ENCODE peak calls at places on chromosomes 7 and 10, in eight cellular contexts. One of them, this sample, is unnamed.

GRCh38 chr7:47648301-47648900 is 66.5 kb upstream of the TNS3 start:
- DNase-seq in HTR-8/SVneo: peak
- DNase-seq in brain pericyte: peak
- DNase-seq in iris pigment epithelial cell: peak
- DNase-seq in AG09309: no peak
- DNase-seq in foreskin melanocyte: no peak
- DNase-seq in T-helper 1 cell: no peak
- DNase-seq in renal cortical epithelial cell: no peak
- DNase-seq in this sample: no peak

GRCh38 chr10:127963136-127963535 is 56.2 kb downstream of the PTPRE start:
- DNase-seq in HTR-8/SVneo: no peak
- DNase-seq in brain pericyte: no peak
- DNase-seq in iris pigment epithelial cell: no peak
- DNase-seq in AG09309: no peak
- DNase-seq in foreskin melanocyte: no peak
- DNase-seq in T-helper 1 cell: no peak
- DNase-seq in renal cortical epithelial cell: no peak
- DNase-seq in this sample: no peak

GRCh38 chr10:688621-689426 is 644 bp downstream of the DIP2C start:
- DNase-seq in HTR-8/SVneo: no peak
- DNase-seq in brain pericyte: no peak
- DNase-seq in iris pigment epithelial cell: peak
- DNase-seq in AG09309: no peak
- DNase-seq in foreskin melanocyte: peak
- DNase-seq in T-helper 1 cell: no peak
- DNase-seq in renal cortical epithelial cell: no peak
- DNase-seq in this sample: no peak

GRCh38 chr10:119538632-119539358 is 3.7 kb downstream of the RGS10 start:
- DNase-seq in HTR-8/SVneo: no peak
- DNase-seq in brain pericyte: no peak
- DNase-seq in iris pigment epithelial cell: no peak
- DNase-seq in AG09309: no peak
- DNase-seq in foreskin melanocyte: no peak
- DNase-seq in T-helper 1 cell: no peak
- DNase-seq in renal cortical epithelial cell: no peak
- DNase-seq in this sample: no peak

GRCh38 chr7:66952343-66953043 is 31.5 kb downstream of the TMEM248 start:
- DNase-seq in HTR-8/SVneo: peak
- DNase-seq in brain pericyte: no peak
- DNase-seq in iris pigment epithelial cell: peak
- DNase-seq in AG09309: no peak
- DNase-seq in foreskin melanocyte: no peak
- DNase-seq in T-helper 1 cell: no peak
- DNase-seq in renal cortical epithelial cell: peak
- DNase-seq in this sample: peak

GRCh38 chr10:112175409-112175808 is 8.2 kb downstream of the GPAM start:
- DNase-seq in HTR-8/SVneo: no peak
- DNase-seq in brain pericyte: no peak
- DNase-seq in iris pigment epithelial cell: no peak
- DNase-seq in AG09309: no peak
- DNase-seq in foreskin melanocyte: no peak
- DNase-seq in T-helper 1 cell: no peak
- DNase-seq in renal cortical epithelial cell: no peak
- DNase-seq in this sample: no peak

GRCh38 chr7:80922254-80923049 is 3.6 kb upstream of the SEMA3C start:
- DNase-seq in HTR-8/SVneo: no peak
- DNase-seq in brain pericyte: no peak
- DNase-seq in iris pigment epithelial cell: no peak
- DNase-seq in AG09309: no peak
- DNase-seq in foreskin melanocyte: no peak
- DNase-seq in T-helper 1 cell: no peak
- DNase-seq in renal cortical epithelial cell: no peak
- DNase-seq in this sample: peak

GRCh38 chr7:111796671-111797070 is 234.4 kb upstream of the IMMP2L start:
- DNase-seq in HTR-8/SVneo: no peak
- DNase-seq in brain pericyte: no peak
- DNase-seq in iris pigment epithelial cell: peak
- DNase-seq in AG09309: no peak
- DNase-seq in foreskin melanocyte: peak
- DNase-seq in T-helper 1 cell: no peak
- DNase-seq in renal cortical epithelial cell: no peak
- DNase-seq in this sample: no peak

GRCh38 chr10:35447693-35448407 is 111.5 kb downstream of the CCNY start:
- DNase-seq in HTR-8/SVneo: peak
- DNase-seq in brain pericyte: no peak
- DNase-seq in iris pigment epithelial cell: peak
- DNase-seq in AG09309: peak
- DNase-seq in foreskin melanocyte: no peak
- DNase-seq in T-helper 1 cell: no peak
- DNase-seq in renal cortical epithelial cell: peak
- DNase-seq in this sample: peak

GRCh38 chr7:113142385-113143119 is 24.2 kb upstream of the SMIM30 start:
- DNase-seq in HTR-8/SVneo: no peak
- DNase-seq in brain pericyte: no peak
- DNase-seq in iris pigment epithelial cell: no peak
- DNase-seq in AG09309: no peak
- DNase-seq in foreskin melanocyte: no peak
- DNase-seq in T-helper 1 cell: no peak
- DNase-seq in renal cortical epithelial cell: no peak
- DNase-seq in this sample: no peak

GRCh38 chr10:114404171-114405010 is at the start of gene AFAP1L2:
- DNase-seq in HTR-8/SVneo: no peak
- DNase-seq in brain pericyte: no peak
- DNase-seq in iris pigment epithelial cell: no peak
- DNase-seq in AG09309: no peak
- DNase-seq in foreskin melanocyte: no peak
- DNase-seq in T-helper 1 cell: no peak
- DNase-seq in renal cortical epithelial cell: no peak
- DNase-seq in this sample: no peak

GRCh38 chr10:51311232-51311631 is 236.9 kb downstream of the PRKG1 start:
- DNase-seq in HTR-8/SVneo: no peak
- DNase-seq in brain pericyte: no peak
- DNase-seq in iris pigment epithelial cell: no peak
- DNase-seq in AG09309: no peak
- DNase-seq in foreskin melanocyte: peak
- DNase-seq in T-helper 1 cell: no peak
- DNase-seq in renal cortical epithelial cell: no peak
- DNase-seq in this sample: no peak

GRCh38 chr10:18238875-18239485 is 98.8 kb downstream of the CACNB2 start:
- DNase-seq in HTR-8/SVneo: peak
- DNase-seq in brain pericyte: no peak
- DNase-seq in iris pigment epithelial cell: peak
- DNase-seq in AG09309: no peak
- DNase-seq in foreskin melanocyte: peak
- DNase-seq in T-helper 1 cell: no peak
- DNase-seq in renal cortical epithelial cell: peak
- DNase-seq in this sample: no peak

GRCh38 chr7:75688200-75689136 is 50.3 kb downstream of the HIP1 start:
- DNase-seq in HTR-8/SVneo: no peak
- DNase-seq in brain pericyte: no peak
- DNase-seq in iris pigment epithelial cell: no peak
- DNase-seq in AG09309: no peak
- DNase-seq in foreskin melanocyte: no peak
- DNase-seq in T-helper 1 cell: no peak
- DNase-seq in renal cortical epithelial cell: no peak
- DNase-seq in this sample: no peak

GRCh38 chr7:31134246-31135188 is 82.4 kb downstream of the ADCYAP1R1 start:
- DNase-seq in HTR-8/SVneo: peak
- DNase-seq in brain pericyte: no peak
- DNase-seq in iris pigment epithelial cell: peak
- DNase-seq in AG09309: peak
- DNase-seq in foreskin melanocyte: peak
- DNase-seq in T-helper 1 cell: no peak
- DNase-seq in renal cortical epithelial cell: peak
- DNase-seq in this sample: peak

GRCh38 chr7:157438121-157439025 is 101.6 kb downstream of the DNAJB6 start:
- DNase-seq in HTR-8/SVneo: no peak
- DNase-seq in brain pericyte: no peak
- DNase-seq in iris pigment epithelial cell: no peak
- DNase-seq in AG09309: no peak
- DNase-seq in foreskin melanocyte: no peak
- DNase-seq in T-helper 1 cell: no peak
- DNase-seq in renal cortical epithelial cell: no peak
- DNase-seq in this sample: no peak

GRCh38 chr7:87058739-87059524 is 522 bp downstream of the ELAPOR2 start:
- DNase-seq in HTR-8/SVneo: peak
- DNase-seq in brain pericyte: no peak
- DNase-seq in iris pigment epithelial cell: peak
- DNase-seq in AG09309: no peak
- DNase-seq in foreskin melanocyte: no peak
- DNase-seq in T-helper 1 cell: peak
- DNase-seq in renal cortical epithelial cell: no peak
- DNase-seq in this sample: no peak

GRCh38 chr7:104700336-104700735 is 313.7 kb upstream of the KMT2E start:
- DNase-seq in HTR-8/SVneo: no peak
- DNase-seq in brain pericyte: no peak
- DNase-seq in iris pigment epithelial cell: no peak
- DNase-seq in AG09309: no peak
- DNase-seq in foreskin melanocyte: peak
- DNase-seq in T-helper 1 cell: no peak
- DNase-seq in renal cortical epithelial cell: no peak
- DNase-seq in this sample: no peak

GRCh38 chr10:125002044-125002422 is 60.1 kb downstream of the ZRANB1 start:
- DNase-seq in HTR-8/SVneo: no peak
- DNase-seq in brain pericyte: no peak
- DNase-seq in iris pigment epithelial cell: no peak
- DNase-seq in AG09309: no peak
- DNase-seq in foreskin melanocyte: no peak
- DNase-seq in T-helper 1 cell: no peak
- DNase-seq in renal cortical epithelial cell: no peak
- DNase-seq in this sample: no peak

GRCh38 chr7:138784692-138785091 is 13.1 kb upstream of the TMEM213 start:
- DNase-seq in HTR-8/SVneo: no peak
- DNase-seq in brain pericyte: no peak
- DNase-seq in iris pigment epithelial cell: peak
- DNase-seq in AG09309: no peak
- DNase-seq in foreskin melanocyte: peak
- DNase-seq in T-helper 1 cell: no peak
- DNase-seq in renal cortical epithelial cell: peak
- DNase-seq in this sample: no peak

GRCh38 chr7:16492513-16493062 is 27.1 kb upstream of the SOSTDC1 start:
- DNase-seq in HTR-8/SVneo: no peak
- DNase-seq in brain pericyte: peak
- DNase-seq in iris pigment epithelial cell: peak
- DNase-seq in AG09309: no peak
- DNase-seq in foreskin melanocyte: no peak
- DNase-seq in T-helper 1 cell: no peak
- DNase-seq in renal cortical epithelial cell: peak
- DNase-seq in this sample: no peak

GRCh38 chr7:73373741-73374140 is 45.8 kb downstream of the FKBP6 start:
- DNase-seq in HTR-8/SVneo: no peak
- DNase-seq in brain pericyte: no peak
- DNase-seq in iris pigment epithelial cell: no peak
- DNase-seq in AG09309: no peak
- DNase-seq in foreskin melanocyte: no peak
- DNase-seq in T-helper 1 cell: no peak
- DNase-seq in renal cortical epithelial cell: no peak
- DNase-seq in this sample: no peak

GRCh38 chr10:103367379-103367781 is 396 bp upstream of the TAF5 start:
- DNase-seq in HTR-8/SVneo: no peak
- DNase-seq in brain pericyte: no peak
- DNase-seq in iris pigment epithelial cell: no peak
- DNase-seq in AG09309: no peak
- DNase-seq in foreskin melanocyte: no peak
- DNase-seq in T-helper 1 cell: no peak
- DNase-seq in renal cortical epithelial cell: no peak
- DNase-seq in this sample: no peak

GRCh38 chr7:111867348-111867931 is 305.1 kb upstream of the IMMP2L start:
- DNase-seq in HTR-8/SVneo: no peak
- DNase-seq in brain pericyte: no peak
- DNase-seq in iris pigment epithelial cell: peak
- DNase-seq in AG09309: no peak
- DNase-seq in foreskin melanocyte: no peak
- DNase-seq in T-helper 1 cell: no peak
- DNase-seq in renal cortical epithelial cell: no peak
- DNase-seq in this sample: no peak

GRCh38 chr7:106535234-106536026 is 125.5 kb downstream of the CCDC71L start:
- DNase-seq in HTR-8/SVneo: peak
- DNase-seq in brain pericyte: no peak
- DNase-seq in iris pigment epithelial cell: peak
- DNase-seq in AG09309: peak
- DNase-seq in foreskin melanocyte: no peak
- DNase-seq in T-helper 1 cell: no peak
- DNase-seq in renal cortical epithelial cell: peak
- DNase-seq in this sample: no peak

GRCh38 chr7:88758355-88759215 is 915 bp upstream of the ZNF804B start:
- DNase-seq in HTR-8/SVneo: no peak
- DNase-seq in brain pericyte: no peak
- DNase-seq in iris pigment epithelial cell: peak
- DNase-seq in AG09309: no peak
- DNase-seq in foreskin melanocyte: peak
- DNase-seq in T-helper 1 cell: no peak
- DNase-seq in renal cortical epithelial cell: peak
- DNase-seq in this sample: no peak

GRCh38 chr10:79070611-79071534 is 2.1 kb downstream of the ZMIZ1 start:
- DNase-seq in HTR-8/SVneo: peak
- DNase-seq in brain pericyte: peak
- DNase-seq in iris pigment epithelial cell: peak
- DNase-seq in AG09309: peak
- DNase-seq in foreskin melanocyte: peak
- DNase-seq in T-helper 1 cell: no peak
- DNase-seq in renal cortical epithelial cell: peak
- DNase-seq in this sample: peak

GRCh38 chr10:78700413-78700812 is 368.4 kb upstream of the ZMIZ1 start:
- DNase-seq in HTR-8/SVneo: no peak
- DNase-seq in brain pericyte: no peak
- DNase-seq in iris pigment epithelial cell: peak
- DNase-seq in AG09309: no peak
- DNase-seq in foreskin melanocyte: no peak
- DNase-seq in T-helper 1 cell: no peak
- DNase-seq in renal cortical epithelial cell: no peak
- DNase-seq in this sample: peak

GRCh38 chr7:135195968-135196629 is 15.2 kb downstream of the WDR91 start:
- DNase-seq in HTR-8/SVneo: no peak
- DNase-seq in brain pericyte: no peak
- DNase-seq in iris pigment epithelial cell: no peak
- DNase-seq in AG09309: no peak
- DNase-seq in foreskin melanocyte: no peak
- DNase-seq in T-helper 1 cell: no peak
- DNase-seq in renal cortical epithelial cell: no peak
- DNase-seq in this sample: no peak

GRCh38 chr7:154299736-154300135 is 247.5 kb downstream of the DPP6 start:
- DNase-seq in HTR-8/SVneo: no peak
- DNase-seq in brain pericyte: no peak
- DNase-seq in iris pigment epithelial cell: no peak
- DNase-seq in AG09309: no peak
- DNase-seq in foreskin melanocyte: no peak
- DNase-seq in T-helper 1 cell: no peak
- DNase-seq in renal cortical epithelial cell: no peak
- DNase-seq in this sample: no peak

GRCh38 chr10:17059197-17059688 is 70.4 kb downstream of the CUBN start:
- DNase-seq in HTR-8/SVneo: peak
- DNase-seq in brain pericyte: no peak
- DNase-seq in iris pigment epithelial cell: peak
- DNase-seq in AG09309: peak
- DNase-seq in foreskin melanocyte: no peak
- DNase-seq in T-helper 1 cell: no peak
- DNase-seq in renal cortical epithelial cell: no peak
- DNase-seq in this sample: no peak

GRCh38 chr7:4742051-4742573 is 33.3 kb upstream of the AP5Z1 start:
- DNase-seq in HTR-8/SVneo: no peak
- DNase-seq in brain pericyte: no peak
- DNase-seq in iris pigment epithelial cell: no peak
- DNase-seq in AG09309: no peak
- DNase-seq in foreskin melanocyte: no peak
- DNase-seq in T-helper 1 cell: no peak
- DNase-seq in renal cortical epithelial cell: no peak
- DNase-seq in this sample: peak

GRCh38 chr7:104252409-104253134 is 44.8 kb upstream of the ORC5 start:
- DNase-seq in HTR-8/SVneo: no peak
- DNase-seq in brain pericyte: no peak
- DNase-seq in iris pigment epithelial cell: peak
- DNase-seq in AG09309: no peak
- DNase-seq in foreskin melanocyte: no peak
- DNase-seq in T-helper 1 cell: no peak
- DNase-seq in renal cortical epithelial cell: no peak
- DNase-seq in this sample: no peak

GRCh38 chr7:22681852-22682657 is 44.9 kb upstream of the IL6 start:
- DNase-seq in HTR-8/SVneo: no peak
- DNase-seq in brain pericyte: no peak
- DNase-seq in iris pigment epithelial cell: no peak
- DNase-seq in AG09309: no peak
- DNase-seq in foreskin melanocyte: no peak
- DNase-seq in T-helper 1 cell: no peak
- DNase-seq in renal cortical epithelial cell: no peak
- DNase-seq in this sample: no peak